ENCODE peak calls at places on chromosomes 1 and 21, in four cellular contexts. One of them, this sample, is unnamed.

GRCh38 chr21:18608226-18608625 is 204.6 kb upstream of the TMPRSS15 start:
- DNase-seq in NCI-H146: peak; percentile 45
- DNase-seq in hepatocyte: no peak
- DNase-seq in CD8-positive, alpha-beta T cell: no peak
- DNase-seq in this sample: no peak

GRCh38 chr1:98048234-98048633 is 127.4 kb upstream of the DPYD start:
- DNase-seq in hepatocyte: peak; percentile 89
- DNase-seq in CD8-positive, alpha-beta T cell: peak; percentile 66
- DNase-seq in NCI-H146: peak; percentile 25
- DNase-seq in this sample: peak; percentile 60

GRCh38 chr1:54800899-54801759 is at the start of gene TTC22:
- DNase-seq in CD8-positive, alpha-beta T cell: peak; percentile 73
- DNase-seq in NCI-H146: peak; percentile 68
- DNase-seq in hepatocyte: peak; percentile 83
- DNase-seq in this sample: peak; percentile 86

GRCh38 chr1:30523055-30524020 is 200.0 kb downstream of the MATN1 start:
- DNase-seq in CD8-positive, alpha-beta T cell: no peak
- DNase-seq in NCI-H146: no peak
- DNase-seq in hepatocyte: no peak
- DNase-seq in this sample: no peak

GRCh38 chr1:12572506-12572905 is 45.5 kb downstream of the DHRS3 start:
- DNase-seq in CD8-positive, alpha-beta T cell: no peak
- DNase-seq in hepatocyte: no peak
- DNase-seq in NCI-H146: no peak
- DNase-seq in this sample: no peak

GRCh38 chr1:108610073-108610472 is 50.2 kb downstream of the EEIG2 start:
- DNase-seq in CD8-positive, alpha-beta T cell: no peak
- DNase-seq in hepatocyte: no peak
- DNase-seq in NCI-H146: peak; percentile 7
- DNase-seq in this sample: no peak

GRCh38 chr1:176692431-176692830 is 229.5 kb downstream of the PAPPA2 start:
- DNase-seq in NCI-H146: no peak
- DNase-seq in CD8-positive, alpha-beta T cell: no peak
- DNase-seq in hepatocyte: no peak
- DNase-seq in this sample: no peak

GRCh38 chr1:155079487-155080249 is 1.0 kb downstream of the EFNA3 start:
- DNase-seq in CD8-positive, alpha-beta T cell: no peak
- DNase-seq in NCI-H146: no peak
- DNase-seq in hepatocyte: peak; percentile 40
- DNase-seq in this sample: peak; percentile 52

GRCh38 chr1:116504308-116505156 is 66.3 kb downstream of the CD58 start:
- DNase-seq in NCI-H146: no peak
- DNase-seq in CD8-positive, alpha-beta T cell: peak; percentile 88
- DNase-seq in hepatocyte: peak; percentile 58
- DNase-seq in this sample: peak; percentile 60

GRCh38 chr1:214920337-214920736 is 162.2 kb upstream of the KCNK2 start:
- DNase-seq in hepatocyte: no peak
- DNase-seq in NCI-H146: peak; percentile 39
- DNase-seq in CD8-positive, alpha-beta T cell: no peak
- DNase-seq in this sample: no peak

GRCh38 chr1:1061682-1062363 is 12.3 kb downstream of the RNF223 start:
- DNase-seq in CD8-positive, alpha-beta T cell: no peak
- DNase-seq in NCI-H146: no peak
- DNase-seq in hepatocyte: no peak
- DNase-seq in this sample: no peak

GRCh38 chr1:41547781-41548560 is 63.5 kb upstream of the EDN2 start:
- DNase-seq in CD8-positive, alpha-beta T cell: no peak
- DNase-seq in NCI-H146: no peak
- DNase-seq in hepatocyte: no peak
- DNase-seq in this sample: no peak